ENCODE peak calls at places on chromosomes 2 and 18, in ten cellular contexts. S is cardiac muscle cell, G is body of pancreas, Z is pancreas, T is hepatocyte, V is neural progenitor cell, H is upper lobe of right lung, J is tibial nerve, L is mammary epithelial cell, R is neural crest cell. N is an unnamed sample.

GRCh38 chr2:34912084-34912483 is 1313.0 kb upstream of the FAM98A start:
- DNase-seq in L (no peak), Z (no peak), J (no peak), T (no peak), V (no peak), R (no peak), S (no peak), G (no peak), H (no peak), N (no peak)

GRCh38 chr2:74238879-74239278 is 40.5 kb downstream of the MTHFD2 start:
- DNase-seq in V (no peak), G (no peak), L (peak; percentile 61), H (no peak), S (peak; percentile 93), R (no peak), T (no peak), J (peak; percentile 19), Z (no peak), N (no peak)

GRCh38 chr18:48300463-48300961 is 108.7 kb downstream of the ZBTB7C start:
- DNase-seq in L (peak; percentile 27), S (no peak), V (peak; percentile 67), H (peak; percentile 60), J (no peak), Z (no peak), R (no peak), T (peak; percentile 54), G (no peak), N (no peak)

GRCh38 chr2:33791625-33792024 is 192.5 kb upstream of the FAM98A start:
- DNase-seq in V (no peak), Z (no peak), T (no peak), J (no peak), S (no peak), G (no peak), L (peak; percentile 40), H (no peak), R (no peak), N (no peak)

GRCh38 chr2:128425731-128426620 is 107.3 kb upstream of the HS6ST1 start:
- DNase-seq in J (no peak), R (no peak), G (peak; percentile 57), H (peak; percentile 55), S (peak; percentile 51), L (no peak), V (no peak), Z (peak; percentile 66), T (no peak), N (no peak)

GRCh38 chr2:233363744-233364235 is 9.5 kb downstream of the DGKD start:
- DNase-seq in V (no peak), H (no peak), L (no peak), S (no peak), G (no peak), R (no peak), J (no peak), Z (no peak), T (no peak), N (no peak)

GRCh38 chr2:216560695-216561370 is 62.2 kb downstream of the RPL37A start:
- DNase-seq in J (peak; percentile 24), V (no peak), H (no peak), R (no peak), L (no peak), G (no peak), T (no peak), S (peak; percentile 85), Z (no peak), N (no peak)

GRCh38 chr2:69306612-69306896 is 80.5 kb downstream of the GFPT1 start:
- DNase-seq in V (no peak), H (peak; percentile 66), T (no peak), Z (no peak), G (no peak), S (no peak), L (no peak), R (no peak), J (no peak), N (no peak)

GRCh38 chr2:99851811-99852210 is 290.6 kb downstream of the AFF3 start:
- DNase-seq in T (no peak), J (no peak), Z (no peak), V (no peak), L (no peak), S (no peak), H (no peak), G (no peak), R (no peak), N (no peak)

GRCh38 chr18:3238742-3239141 is 8.9 kb upstream of the MYL12A start:
- DNase-seq in S (no peak), G (no peak), L (no peak), R (no peak), J (no peak), H (no peak), Z (no peak), T (no peak), V (no peak), N (no peak)

GRCh38 chr18:52333860-52334259 is 6.1 kb upstream of the DCC start:
- DNase-seq in Z (no peak), H (no peak), J (no peak), S (no peak), L (no peak), T (no peak), V (no peak), R (no peak), G (no peak), N (no peak)

GRCh38 chr2:27960237-27960912 is 69.8 kb downstream of the BABAM2 start:
- DNase-seq in Z (no peak), H (no peak), T (peak; percentile 6), V (no peak), L (peak; percentile 84), G (no peak), J (no peak), S (peak; percentile 92), R (no peak), N (no peak)

GRCh38 chr18:55422456-55423185 is 165.4 kb downstream of the TCF4 start:
- DNase-seq in L (no peak), G (no peak), S (peak; percentile 75), R (no peak), H (no peak), J (peak; percentile 66), V (no peak), T (no peak), Z (peak; percentile 11), N (no peak)

GRCh38 chr18:21264651-21265050 is 22.6 kb downstream of the GREB1L start:
- DNase-seq in T (peak; percentile 61), J (no peak), H (no peak), Z (no peak), R (no peak), S (peak; percentile 44), L (peak; percentile 55), G (peak; percentile 14), V (peak; percentile 81), N (peak; percentile 67)

GRCh38 chr2:232668805-232669444 is 28.2 kb upstream of the GIGYF2 start:
- DNase-seq in H (no peak), S (peak; percentile 39), T (peak; percentile 41), Z (no peak), L (no peak), J (peak; percentile 30), R (peak; percentile 9), V (peak; percentile 51), G (peak; percentile 13), N (no peak)

GRCh38 chr18:35040638-35040987 is 600 bp upstream of the MAPRE2 start:
- DNase-seq in V (no peak), S (no peak), G (no peak), R (no peak), J (no peak), H (no peak), T (no peak), Z (no peak), L (no peak), N (no peak)

GRCh38 chr18:35038881-35039491 is 2.2 kb upstream of the MAPRE2 start:
- DNase-seq in Z (no peak), L (no peak), G (no peak), S (no peak), V (no peak), J (no peak), H (no peak), T (no peak), R (no peak), N (no peak)

GRCh38 chr18:35040988-35041751 is at the start of gene MAPRE2:
- DNase-seq in G (peak; percentile 99), Z (peak; percentile 100), T (peak; percentile 99), R (peak; percentile 99), J (peak; percentile 100), H (peak; percentile 99), V (peak; percentile 100), L (peak; percentile 94), S (peak; percentile 99), N (peak; percentile 73)

GRCh38 chr18:35038029-35038428 is 3.2 kb upstream of the MAPRE2 start:
- DNase-seq in J (no peak), S (no peak), R (no peak), H (no peak), V (no peak), G (no peak), Z (no peak), T (no peak), L (no peak), N (no peak)

DNA sequence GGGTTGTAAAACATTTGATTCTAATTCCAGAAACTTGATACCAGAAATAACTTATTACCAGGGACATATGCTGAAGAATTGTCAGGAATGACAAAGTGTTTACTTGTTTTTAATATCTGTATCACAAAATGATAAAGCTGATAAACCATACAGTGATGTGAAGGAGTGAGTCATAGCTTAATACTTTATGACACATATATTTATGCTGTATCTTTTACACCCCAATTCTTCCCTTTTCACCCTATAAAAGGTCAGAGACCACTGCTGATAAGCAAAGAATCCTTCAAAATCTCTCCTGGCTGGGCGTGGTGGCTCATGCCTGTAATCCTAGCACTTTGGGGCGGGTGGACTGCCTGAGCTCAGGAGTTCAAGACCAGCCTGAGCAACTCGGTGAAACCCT is 1.6 kb upstream of the MAPRE2 start:
- DNase-seq in H (no peak), R (no peak), J (no peak), S (no peak), G (no peak), T (no peak), L (no peak), Z (no peak), V (no peak), N (no peak)
- TF ChIP-seq CTCF in H (no peak), R (no peak), J (no peak), S (no peak), G (no peak), T (no peak), L (no peak), Z (no peak), V (no peak), N (no peak)

GRCh38 chr2:238706673-238707072 is 141.2 kb upstream of the TWIST2 start:
- DNase-seq in J (no peak), L (no peak), S (no peak), R (no peak), H (no peak), G (no peak), T (no peak), V (no peak), Z (no peak), N (no peak)
- TF ChIP-seq CTCF in J (no peak), L (peak; percentile 28), S (peak; percentile 42), R (peak; percentile 57), H (peak; percentile 15), G (no peak), T (no peak), V (peak; percentile 32), Z (no peak), N (no peak)

GRCh38 chr2:70897977-70898226 is 37.8 kb upstream of the ATP6V1B1 start:
- DNase-seq in S (no peak), J (no peak), R (no peak), L (no peak), T (no peak), H (no peak), V (no peak), Z (no peak), G (no peak), N (no peak)
- TF ChIP-seq CTCF in S (no peak), J (no peak), R (no peak), L (no peak), T (no peak), H (no peak), V (no peak), Z (no peak), G (no peak), N (no peak)

GRCh38 chr2:187615364-187615763 is 61.1 kb upstream of the TFPI start:
- DNase-seq in V (no peak), S (no peak), R (no peak), G (no peak), J (no peak), L (no peak), T (no peak), Z (no peak), H (no peak), N (no peak)
- TF ChIP-seq CTCF in V (no peak), S (no peak), R (no peak), G (no peak), J (no peak), L (no peak), T (no peak), Z (no peak), H (no peak), N (no peak)